ENCODE peak calls at places on chromosomes 13 and 19, in six cellular contexts. J is heart left ventricle, Z is RWPE1, D is ascending aorta, X is epithelial cell of esophagus, Q is Peyer's patch. R is an unnamed sample.

GRCh38 chr19:57410748-57411671 is at the start of gene ZNF17:
- DNase-seq in Z (peak; percentile 91), Q (peak; percentile 95), J (peak; percentile 95), X (peak; percentile 97), D (peak; percentile 96), R (peak; percentile 80)

GRCh38 chr13:23695711-23696512 is 125.7 kb downstream of the TNFRSF19 start:
- DNase-seq in Z (no peak), D (no peak), X (peak; percentile 13), J (peak; percentile 35), Q (peak; percentile 51), R (no peak)

GRCh38 chr13:110801044-110801443 is 87.5 kb downstream of the ING1 start:
- DNase-seq in X (no peak), D (no peak), Z (no peak), J (no peak), Q (no peak), R (no peak)

GRCh38 chr13:39415003-39415402 is 188.0 kb downstream of the LHFPL6 start:
- DNase-seq in X (no peak), D (no peak), Q (no peak), J (peak; percentile 51), Z (no peak), R (peak; percentile 10)

GRCh38 chr13:50340566-50341287 is 325.5 kb downstream of the KCNRG start:
- DNase-seq in D (no peak), Z (no peak), X (no peak), J (no peak), Q (no peak), R (no peak)

GRCh38 chr19:58399903-58400637 is 4.6 kb downstream of the RNF225 start:
- DNase-seq in J (no peak), Z (no peak), X (no peak), Q (no peak), D (no peak), R (no peak)

GRCh38 chr13:20118268-20119140 is 42.3 kb downstream of the GJA3 start:
- DNase-seq in X (peak; percentile 17), J (peak; percentile 67), D (peak; percentile 74), Z (no peak), Q (peak; percentile 20), R (no peak)

GRCh38 chr19:6126335-6126974 is 9.0 kb upstream of the ACSBG2 start:
- DNase-seq in X (peak; percentile 83), J (no peak), Q (no peak), Z (peak; percentile 66), D (no peak), R (peak; percentile 28)

GRCh38 chr19:825897-826640 is 1.6 kb upstream of the AZU1 start:
- DNase-seq in Z (no peak), X (no peak), D (no peak), Q (no peak), J (no peak), R (no peak)

GRCh38 chr13:25406377-25406776 is 34.6 kb downstream of the ATP8A2 start:
- DNase-seq in X (peak; percentile 4), D (no peak), J (no peak), Z (no peak), Q (no peak), R (no peak)

GRCh38 chr19:18428173-18428836 is 9.1 kb downstream of the SSBP4 start:
- DNase-seq in X (no peak), J (no peak), Q (no peak), D (no peak), Z (no peak), R (no peak)

GRCh38 chr19:49799271-49799797 is 13.8 kb downstream of the FUZ start:
- DNase-seq in D (peak; percentile 61), Q (no peak), Z (no peak), X (no peak), J (no peak), R (no peak)

GRCh38 chr13:95226932-95227718 is 74.1 kb downstream of the ABCC4 start:
- DNase-seq in Z (no peak), D (no peak), J (no peak), X (no peak), Q (no peak), R (no peak)

GRCh38 chr13:99959127-99959529 is 12.4 kb downstream of the ZIC5 start:
- DNase-seq in J (no peak), D (no peak), X (no peak), Z (no peak), Q (no peak), R (no peak)

GRCh38 chr19:11405846-11406643 is 13.1 kb downstream of the RGL3 start:
- DNase-seq in Q (no peak), D (no peak), X (no peak), J (no peak), Z (no peak), R (no peak)

GRCh38 chr13:45875951-45876350 is 24.4 kb upstream of the SIAH3 start:
- DNase-seq in Q (no peak), J (no peak), D (no peak), Z (peak; percentile 52), X (peak; percentile 89), R (no peak)

GRCh38 chr13:72692884-72693514 is 34.4 kb downstream of the MZT1 start:
- DNase-seq in J (no peak), D (no peak), Q (no peak), Z (no peak), X (no peak), R (no peak)

GRCh38 chr13:72698164-72698563 is 29.3 kb downstream of the MZT1 start:
- DNase-seq in D (no peak), X (no peak), Q (no peak), J (no peak), Z (no peak), R (no peak)

GRCh38 chr13:72694314-72694713 is 33.1 kb downstream of the MZT1 start:
- DNase-seq in X (no peak), Q (no peak), D (no peak), Z (no peak), J (no peak), R (no peak)

GRCh38 chr13:72693832-72694231 is 33.6 kb downstream of the MZT1 start:
- DNase-seq in J (no peak), Z (no peak), X (no peak), D (no peak), Q (no peak), R (no peak)

GRCh38 chr13:72696590-72696989 is 30.8 kb downstream of the MZT1 start:
- DNase-seq in X (peak; percentile 27), J (no peak), Q (no peak), Z (no peak), D (no peak), R (no peak)
- TF ChIP-seq CTCF in X (peak; percentile 7), J (peak; percentile 60), Q (no peak), Z (peak; percentile 41), D (peak; percentile 28), R (peak; percentile 30)

GRCh38 chr19:48507911-48508439 is 3.7 kb downstream of the LMTK3 start:
- DNase-seq in X (no peak), D (no peak), Z (no peak), J (no peak), Q (no peak), R (no peak)

GRCh38 chr19:48509467-48510194 is 2.0 kb downstream of the LMTK3 start:
- DNase-seq in J (no peak), X (no peak), Q (no peak), Z (no peak), D (no peak), R (no peak)

GRCh38 chr19:48502720-48503018 is 9.0 kb downstream of the LMTK3 start:
- DNase-seq in J (no peak), D (no peak), X (no peak), Z (no peak), Q (no peak), R (no peak)

GRCh38 chr19:48508729-48509310 is 2.8 kb downstream of the LMTK3 start:
- DNase-seq in X (no peak), Q (no peak), J (no peak), D (no peak), Z (no peak), R (no peak)

DNA sequence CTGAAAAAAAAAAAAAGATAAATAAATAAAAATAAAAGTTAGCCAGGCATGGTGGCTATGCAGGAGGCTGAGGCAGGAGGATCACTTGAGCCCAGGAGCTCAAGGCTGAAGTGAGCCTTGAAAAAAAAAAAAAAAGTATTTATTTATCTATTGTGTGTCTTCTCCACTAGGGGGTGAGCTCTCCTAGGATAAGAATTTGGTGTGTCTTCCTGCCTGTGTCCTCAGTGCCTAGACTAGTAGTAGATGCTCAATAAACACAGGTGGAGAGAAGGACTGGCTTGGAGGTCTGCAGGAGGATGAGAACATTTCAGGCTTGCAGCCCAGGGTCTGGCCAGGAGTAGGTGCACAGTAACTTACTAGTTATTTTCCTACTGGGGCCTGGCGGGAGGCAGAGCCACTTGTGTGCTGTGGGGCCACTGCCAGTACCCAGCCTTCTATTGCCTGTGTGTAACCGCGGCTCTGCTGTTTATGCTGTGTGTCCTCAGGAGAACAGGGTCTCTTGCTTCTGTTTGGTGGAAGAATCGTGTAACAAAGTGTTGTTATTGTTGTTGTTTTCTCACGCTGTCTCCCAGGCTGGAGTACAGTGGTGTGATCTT is 5.4 kb downstream of the LMTK3 start:
- DNase-seq in X (peak; percentile 64), J (no peak), Q (no peak), D (no peak), Z (peak; percentile 36), R (no peak)
- TF ChIP-seq CTCF in X (peak; percentile 57), J (peak; percentile 44), Q (no peak), D (peak; percentile 37), Z (peak; percentile 40), R (peak; percentile 48)

GRCh38 chr19:54414156-54414555 is 1.1 kb upstream of the TTYH1 start:
- DNase-seq in Z (no peak), J (no peak), Q (no peak), X (no peak), D (no peak), R (no peak)

GRCh38 chr19:54408627-54409026 is 6.6 kb upstream of the TTYH1 start:
- DNase-seq in J (no peak), X (no peak), D (no peak), Q (no peak), Z (no peak), R (no peak)

GRCh38 chr19:54407780-54408179 is 7.5 kb upstream of the TTYH1 start:
- DNase-seq in Q (no peak), X (no peak), Z (no peak), J (no peak), D (no peak), R (no peak)

GRCh38 chr19:54412877-54413276 is 2.4 kb upstream of the TTYH1 start:
- DNase-seq in D (no peak), Q (no peak), Z (no peak), X (no peak), J (no peak), R (no peak)

GRCh38 chr19:54411033-54411432 is 4.2 kb upstream of the TTYH1 start:
- DNase-seq in D (no peak), X (no peak), Z (no peak), J (no peak), Q (no peak), R (no peak)
- TF ChIP-seq CTCF in D (no peak), X (no peak), Z (no peak), J (no peak), Q (no peak), R (no peak)

DNA sequence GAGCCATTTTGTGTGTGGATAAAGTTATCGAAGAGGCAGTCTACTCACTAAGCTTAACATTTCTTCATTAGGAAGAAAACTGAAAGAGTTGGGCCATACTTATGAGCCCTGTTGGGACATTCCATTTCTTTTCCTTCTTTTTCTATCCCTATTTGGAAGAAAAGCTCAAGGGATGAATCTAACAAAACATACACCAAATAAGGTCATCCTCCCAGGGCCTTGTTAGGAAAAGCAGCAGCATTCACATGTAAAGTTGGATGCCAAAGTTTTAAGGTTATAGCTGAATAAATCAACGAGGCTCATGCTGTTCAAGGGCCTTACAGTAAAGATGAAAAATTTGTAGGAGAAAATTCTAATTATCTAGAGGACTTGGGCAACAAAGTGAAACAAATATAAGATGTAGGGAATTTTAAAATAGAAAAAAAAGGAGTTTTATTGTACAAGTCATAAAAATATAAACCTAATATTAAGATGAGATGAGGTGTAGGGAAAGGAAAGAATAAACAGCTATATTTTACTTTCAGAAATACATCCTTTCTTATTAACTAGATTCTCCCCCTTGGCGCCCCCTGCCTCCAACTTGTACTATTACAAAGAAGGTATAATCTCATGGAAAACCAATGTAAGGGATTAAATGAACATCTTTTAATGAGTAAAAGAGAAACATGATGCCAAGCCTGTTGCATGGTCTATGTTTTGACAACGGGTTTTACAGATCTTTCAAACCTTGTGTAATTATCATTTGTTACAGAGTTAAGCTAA is 160.4 kb downstream of the PCDH20 start:
- DNase-seq in Q (no peak), D (no peak), X (peak; percentile 26), J (no peak), Z (no peak), R (no peak)
- TF ChIP-seq CTCF in Q (no peak), D (no peak), X (peak; percentile 43), J (peak; percentile 15), Z (no peak), R (peak; percentile 58)

R was measured in retinal pigment epithelial cell.